ENCODE peak calls at places on chromosomes 4 and X, in seven cellular contexts. I is suprapubic skin, W is transverse colon, F is gastrocnemius medialis, R is tibial nerve, D is Peyer's patch, O is A549. A is an unnamed sample.
A peak's percentile ranks its signal among the peaks of the same experiment; 100 is the strongest.

GRCh38 chr4:37464373-37464772 is 219.8 kb downstream of the NWD2 start:
- DNase-seq in I (no peak), W (no peak), F (no peak), R (no peak), D (no peak), O (no peak), A (no peak)

GRCh38 chr4:4269856-4270255 is 20.1 kb downstream of the LYAR start:
- DNase-seq in I (no peak), W (no peak), F (no peak), R (no peak), D (no peak), O (no peak), A (no peak)

GRCh38 chrX:15269618-15270521 is at the start of gene ASB9:
- DNase-seq in I (peak; percentile 64), W (peak; percentile 47), F (no peak), R (peak; percentile 4), D (peak; percentile 43), O (peak; percentile 81), A (peak; percentile 83)

GRCh38 chrX:15464704-15465103 is 28.4 kb downstream of the PIR start:
- DNase-seq in I (no peak), W (no peak), F (no peak), R (no peak), D (no peak), O (no peak), A (no peak)

GRCh38 chrX:103356023-103356798 is at the start of gene TCEAL9:
- DNase-seq in I (peak; percentile 74), W (peak; percentile 63), F (peak; percentile 38), R (peak; percentile 65), D (peak; percentile 59), O (peak; percentile 47), A (peak; percentile 49)

GRCh38 chr4:112604590-112604989 is 32.1 kb downstream of the ZGRF1 start:
- DNase-seq in I (no peak), W (peak; percentile 22), F (no peak), R (peak; percentile 64), D (no peak), O (peak; percentile 48), A (no peak)

GRCh38 chr4:25030283-25031076 is at the start of gene LGI2:
- DNase-seq in I (no peak), W (peak; percentile 13), F (no peak), R (no peak), D (no peak), O (no peak), A (peak; percentile 46)

GRCh38 chrX:47501226-47502071 is 18.4 kb upstream of the ZNF41 start:
- DNase-seq in I (no peak), W (no peak), F (peak; percentile 39), R (no peak), D (no peak), O (no peak), A (no peak)

GRCh38 chrX:118497180-118497814 is 1.7 kb downstream of the DOCK11 start:
- DNase-seq in I (no peak), W (no peak), F (no peak), R (no peak), D (no peak), O (no peak), A (no peak)

GRCh38 chrX:69095260-69095659 is 70.0 kb downstream of the PJA1 start:
- DNase-seq in I (no peak), W (no peak), F (no peak), R (no peak), D (no peak), O (no peak), A (no peak)

GRCh38 chrX:65451663-65452062 is 82.9 kb downstream of the LAS1L start:
- DNase-seq in I (no peak), W (peak; percentile 8), F (no peak), R (no peak), D (no peak), O (no peak), A (no peak)

GRCh38 chr4:19346636-19347035 is 905.1 kb upstream of the SLIT2 start:
- DNase-seq in I (no peak), W (no peak), F (no peak), R (no peak), D (no peak), O (no peak), A (no peak)

GRCh38 chrX:13219990-13220764 is 99.7 kb downstream of the ATXN3L start:
- DNase-seq in I (no peak), W (no peak), F (no peak), R (no peak), D (no peak), O (no peak), A (no peak)

GRCh38 chr4:159153669-159154068 is 50.8 kb downstream of the RAPGEF2 start:
- DNase-seq in I (no peak), W (no peak), F (no peak), R (no peak), D (no peak), O (no peak), A (no peak)

GRCh38 chrX:116285506-116285905 is 115.0 kb downstream of the AGTR2 start:
- DNase-seq in I (no peak), W (no peak), F (no peak), R (no peak), D (no peak), O (no peak), A (no peak)

GRCh38 chrX:30930143-30930542 is 41.1 kb upstream of the TAB3 start:
- DNase-seq in I (no peak), W (no peak), F (no peak), R (no peak), D (no peak), O (no peak), A (no peak)

GRCh38 chr4:111943796-111944203 is 201.5 kb upstream of the FAM241A start:
- DNase-seq in I (no peak), W (peak; percentile 61), F (no peak), R (no peak), D (peak; percentile 57), O (peak; percentile 23), A (peak; percentile 44)

GRCh38 chr4:19675172-19675811 is 576.4 kb upstream of the SLIT2 start:
- DNase-seq in I (no peak), W (no peak), F (no peak), R (no peak), D (no peak), O (no peak), A (no peak)

GRCh38 chr4:7427326-7428260 is 7.1 kb downstream of the PSAPL1 start:
- DNase-seq in I (peak; percentile 30), W (peak; percentile 3), F (no peak), R (no peak), D (peak; percentile 27), O (no peak), A (peak; percentile 37)
- H3K4me1 ChIP-seq in I (no peaks in the 10 kb centered on the region), W (no peaks in the 10 kb centered on the region), F (no peaks in the 10 kb centered on the region), R (no peaks in the 10 kb centered on the region), D (no peaks in the 10 kb centered on the region), O (peaks cover 23% of the 10 kb centered on the region), A (no peaks in the 10 kb centered on the region)

GRCh38 chr4:6303943-6304342 is 34.3 kb downstream of the WFS1 start:
- DNase-seq in I (no peak), W (no peak), F (no peak), R (no peak), D (no peak), O (no peak), A (no peak)

GRCh38 chr4:6301051-6301731 is 31.5 kb downstream of the WFS1 start:
- DNase-seq in I (no peak), W (no peak), F (no peak), R (no peak), D (no peak), O (no peak), A (no peak)

GRCh38 chr4:6301732-6302442 is 32.2 kb downstream of the WFS1 start:
- DNase-seq in I (no peak), W (no peak), F (no peak), R (no peak), D (no peak), O (no peak), A (no peak)

GRCh38 chr4:6300359-6300758 is 30.7 kb downstream of the WFS1 start:
- DNase-seq in I (no peak), W (no peak), F (no peak), R (no peak), D (no peak), O (no peak), A (no peak)

DNA sequence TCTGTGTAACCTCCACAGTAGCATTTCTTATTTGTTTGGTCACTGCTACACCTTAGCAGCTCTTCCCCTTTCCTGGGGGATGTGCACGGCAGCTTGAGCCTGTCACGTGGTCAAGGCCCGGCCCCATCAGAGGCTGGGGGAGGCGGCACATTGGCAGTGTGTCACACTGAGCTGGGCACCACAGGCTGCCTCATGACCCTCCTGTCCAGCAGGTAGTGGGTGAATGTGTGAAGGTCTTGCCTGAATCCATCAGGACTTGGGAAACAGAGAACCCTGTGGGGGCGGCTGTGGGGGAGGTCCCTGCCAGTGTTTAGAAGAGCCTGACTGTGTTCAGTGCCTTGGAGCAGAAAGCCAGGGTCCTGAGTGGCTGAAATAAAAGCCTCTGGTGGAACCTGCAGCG is 33.2 kb downstream of the WFS1 start:
- DNase-seq in I (no peak), W (no peak), F (no peak), R (no peak), D (no peak), O (no peak), A (no peak)
- H3K4me3 ChIP-seq in I (no peak overlapping the region), W (no peak overlapping the region), F (no peak overlapping the region), R (no peak overlapping the region), D (no peak overlapping the region), O (no peak overlapping the region), A (no peak overlapping the region)

GRCh38 chr4:184649026-184649970 is at the start of the genes CASP3 and PRIMPOL:
- DNase-seq in I (peak; percentile 98), W (peak; percentile 98), F (peak; percentile 95), R (peak; percentile 91), D (peak; percentile 99), O (peak; percentile 27), A (peak; percentile 99)
- TF ChIP-seq POLR2A in I (peak; percentile 46), W (peak; percentile 96), F (peak; percentile 86), R (peak; percentile 74), D (peak; percentile 94), O (peak; percentile 97), A (peak; percentile 96)

GRCh38 chr4:125321709-125322362 is 7.1 kb downstream of the FAT4 start:
- DNase-seq in I (no peak), W (no peak), F (peak; percentile 24), R (no peak), D (no peak), O (no peak), A (no peak)
- H3K4me1 ChIP-seq in I (peaks cover 28% of the 10 kb centered on the region), W (peaks cover 6% of the 10 kb centered on the region), F (peaks cover 27% of the 10 kb centered on the region), R (peaks cover 17% of the 10 kb centered on the region), D (no peaks in the 10 kb centered on the region), O (peaks cover 23% of the 10 kb centered on the region), A (no peaks in the 10 kb centered on the region)

GRCh38 chrX:19514791-19515614 is at the start of gene MAP3K15:
- DNase-seq in I (no peak), W (peak; percentile 14), F (no peak), R (no peak), D (peak; percentile 48), O (peak; percentile 66), A (peak; percentile 60)
- H3K4me3 ChIP-seq in I (peak within 1 kb of the TSS; percentile 37), W (peak within 1 kb of the TSS; percentile 13), F (peak within 1 kb of the TSS; percentile 32), R (peak within 1 kb of the TSS; percentile 21), D (peak within 1 kb of the TSS; percentile 39), O (peak within 1 kb of the TSS; percentile 60), A (peak within 1 kb of the TSS; percentile 32)